ENCODE peak calls at places on chromosome 4, in six cellular contexts. S, A, L, Z, M and O are unnamed samples.
A peak's percentile ranks its signal among the peaks of the same experiment; 100 is the strongest.

GRCh38 chr4:177079327-177079726 is 230.3 kb upstream of the NEIL3 start:
- DNase-seq in Z (no peak), L (no peak), A (no peak), M (no peak), S (no peak), O (no peak)

GRCh38 chr4:56995525-56995924 is 16.8 kb downstream of the POLR2B start:
- DNase-seq in S (no peak), Z (no peak), A (peak; percentile 80), M (peak; percentile 56), L (no peak), O (peak; percentile 93)

GRCh38 chr4:128810871-128811570 is 1.5 kb downstream of the JADE1 start:
- DNase-seq in M (peak; percentile 89), A (peak; percentile 82), Z (peak; percentile 93), S (peak; percentile 19), L (peak; percentile 94), O (peak; percentile 54)

GRCh38 chr4:25926473-25926872 is 12.5 kb downstream of the SMIM20 start:
- DNase-seq in Z (no peak), S (no peak), M (no peak), A (no peak), L (peak; percentile 43), O (no peak)

GRCh38 chr4:106691749-106692148 is 323.2 kb upstream of the GIMD1 start:
- DNase-seq in M (no peak), L (no peak), Z (no peak), S (no peak), A (peak; percentile 33), O (no peak)

GRCh38 chr4:19146038-19146437 is 1105.7 kb upstream of the SLIT2 start:
- DNase-seq in A (no peak), S (no peak), Z (no peak), L (no peak), M (no peak), O (no peak)

GRCh38 chr4:4838602-4839470 is 20.6 kb upstream of the MSX1 start:
- DNase-seq in S (no peak), L (no peak), A (no peak), Z (no peak), M (no peak), O (no peak)

GRCh38 chr4:81504685-81505598 is 33.2 kb upstream of the RASGEF1B start:
- DNase-seq in M (peak; percentile 71), A (peak; percentile 50), Z (peak; percentile 64), L (peak; percentile 88), S (no peak), O (no peak)

GRCh38 chr4:76626686-76627465 is 191.8 kb downstream of the SHROOM3 start:
- DNase-seq in M (no peak), L (no peak), S (no peak), A (peak; percentile 41), Z (no peak), O (no peak)

GRCh38 chr4:111806331-111806730 is 338.9 kb upstream of the FAM241A start:
- DNase-seq in M (no peak), S (no peak), A (peak; percentile 33), Z (no peak), L (no peak), O (no peak)